ENCODE peak calls at places on chromosomes 11 and 22, in ten cellular contexts. I, W, G, T, V, S, B, Z, N and F are unnamed samples.

GRCh38 chr11:62553839-62554361 is 7.3 kb upstream of the AHNAK start:
- DNase-seq in I (no peak), W (peak), G (no peak), T (no peak), V (no peak), S (no peak), B (no peak), Z (peak), N (no peak), F (no peak)

GRCh38 chr22:49883294-49883640 is 29.6 kb downstream of the ZBED4 start:
- DNase-seq in I (no peak), W (no peak), G (no peak), T (no peak), V (no peak), S (no peak), B (no peak), Z (peak), N (no peak), F (no peak)

GRCh38 chr11:59380263-59381059 is 21.8 kb downstream of the OR5AN1 start:
- DNase-seq in I (no peak), W (no peak), G (no peak), T (no peak), V (no peak), S (no peak), B (no peak), Z (no peak), N (no peak), F (no peak)

GRCh38 chr22:31818481-31819392 is 64.9 kb downstream of the DEPDC5 start:
- DNase-seq in I (no peak), W (no peak), G (no peak), T (no peak), V (no peak), S (peak), B (no peak), Z (peak), N (no peak), F (no peak)

GRCh38 chr22:43262990-43263644 is 76.2 kb upstream of the TTLL12 start:
- DNase-seq in I (peak), W (peak), G (peak), T (no peak), V (no peak), S (peak), B (peak), Z (no peak), N (no peak), F (peak)

GRCh38 chr22:49966716-49967332 is 6.3 kb downstream of the PIM3 start:
- DNase-seq in I (no peak), W (peak), G (no peak), T (no peak), V (no peak), S (peak), B (peak), Z (no peak), N (peak), F (no peak)

GRCh38 chr11:13907678-13908077 is 54.8 kb upstream of the SPON1 start:
- DNase-seq in I (no peak), W (no peak), G (no peak), T (no peak), V (no peak), S (no peak), B (no peak), Z (no peak), N (no peak), F (no peak)

GRCh38 chr22:39214383-39215069 is 30.3 kb downstream of the PDGFB start:
- DNase-seq in I (no peak), W (no peak), G (peak), T (no peak), V (no peak), S (no peak), B (no peak), Z (peak), N (no peak), F (peak)

GRCh38 chr11:35740061-35740824 is 77.7 kb downstream of the TRIM44 start:
- DNase-seq in I (no peak), W (no peak), G (no peak), T (no peak), V (no peak), S (no peak), B (no peak), Z (no peak), N (no peak), F (no peak)

GRCh38 chr22:45692549-45692948 is 20.9 kb downstream of the ATXN10 start:
- DNase-seq in I (no peak), W (no peak), G (no peak), T (no peak), V (no peak), S (no peak), B (no peak), Z (peak), N (no peak), F (no peak)

GRCh38 chr11:126338346-126339055 is 17.0 kb upstream of the ST3GAL4 start:
- DNase-seq in I (no peak), W (no peak), G (no peak), T (no peak), V (no peak), S (no peak), B (no peak), Z (no peak), N (no peak), F (no peak)

GRCh38 chr11:88352139-88352538 is 14.6 kb upstream of the CTSC start:
- DNase-seq in I (no peak), W (no peak), G (peak), T (no peak), V (no peak), S (no peak), B (no peak), Z (peak), N (no peak), F (no peak)

GRCh38 chr11:85170184-85170583 is 457.0 kb downstream of the DLG2 start:
- DNase-seq in I (no peak), W (no peak), G (peak), T (no peak), V (no peak), S (no peak), B (no peak), Z (peak), N (no peak), F (no peak)

GRCh38 chr11:44955019-44955738 is 4.5 kb upstream of the TP53I11 start:
- DNase-seq in I (no peak), W (peak), G (peak), T (no peak), V (no peak), S (no peak), B (peak), Z (peak), N (no peak), F (no peak)

GRCh38 chr11:96139692-96140091 is 203.3 kb downstream of the MAML2 start:
- DNase-seq in I (no peak), W (no peak), G (no peak), T (no peak), V (no peak), S (no peak), B (no peak), Z (no peak), N (no peak), F (no peak)

GRCh38 chr11:2319791-2320481 is 18.1 kb downstream of the TSPAN32 start:
- DNase-seq in I (no peak), W (no peak), G (no peak), T (no peak), V (no peak), S (no peak), B (no peak), Z (no peak), N (no peak), F (no peak)

GRCh38 chr11:2885676-2886081 is at the start of gene CDKN1C:
- DNase-seq in I (peak), W (peak), G (peak), T (peak), V (peak), S (peak), B (peak), Z (peak), N (peak), F (peak)

GRCh38 chr11:135033545-135033944 is 621.5 kb upstream of the B3GAT1 start:
- DNase-seq in I (peak), W (no peak), G (no peak), T (peak), V (no peak), S (no peak), B (peak), Z (peak), N (peak), F (no peak)

GRCh38 chr11:19972637-19973036 is 187.6 kb downstream of the DBX1 start:
- DNase-seq in I (no peak), W (no peak), G (no peak), T (no peak), V (no peak), S (no peak), B (no peak), Z (no peak), N (no peak), F (no peak)